ENCODE peak calls at places on chromosomes 6 and 20, in six cellular contexts. Y is cardiac fibroblast, Q is heart right ventricle, W is body of pancreas, X is BJ, P is sigmoid colon. S is an unnamed sample.

GRCh38 chr6:110287462-110288341 is 70.4 kb downstream of the METTL24 start:
- DNase-seq in Y (no peak), Q (no peak), W (peak), X (no peak), P (no peak), S (no peak)

GRCh38 chr6:14736231-14736953 is 509.5 kb upstream of the JARID2 start:
- DNase-seq in Y (no peak), Q (no peak), W (no peak), X (no peak), P (no peak), S (no peak)

GRCh38 chr6:148203970-148204369 is 138.7 kb upstream of the SASH1 start:
- DNase-seq in Y (peak), Q (no peak), W (no peak), X (no peak), P (no peak), S (peak)

GRCh38 chr6:97322226-97322625 is 39.2 kb upstream of the MMS22L start:
- DNase-seq in Y (no peak), Q (no peak), W (no peak), X (no peak), P (no peak), S (no peak)

GRCh38 chr6:169880516-169880915 is 129.1 kb downstream of the ERMARD start:
- DNase-seq in Y (no peak), Q (no peak), W (no peak), X (no peak), P (no peak), S (no peak)

GRCh38 chr20:31711416-31712111 is 11.1 kb downstream of the BCL2L1 start:
- DNase-seq in Y (no peak), Q (no peak), W (no peak), X (no peak), P (no peak), S (no peak)

GRCh38 chr6:106634565-106634964 is 5.2 kb downstream of the QRSL1 start:
- DNase-seq in Y (no peak), Q (no peak), W (no peak), X (no peak), P (no peak), S (no peak)

GRCh38 chr6:385614-386013 is 5.9 kb upstream of the IRF4 start:
- DNase-seq in Y (no peak), Q (no peak), W (no peak), X (no peak), P (no peak), S (no peak)

GRCh38 chr6:122180132-122180531 is 219.3 kb upstream of the HSF2 start:
- DNase-seq in Y (no peak), Q (no peak), W (no peak), X (no peak), P (no peak), S (peak)

GRCh38 chr6:168616807-168617756 is 176.1 kb downstream of the SMOC2 start:
- DNase-seq in Y (peak), Q (peak), W (no peak), X (no peak), P (peak), S (no peak)

GRCh38 chr20:11178946-11179654 is 505.3 kb upstream of the JAG1 start:
- DNase-seq in Y (peak), Q (no peak), W (no peak), X (no peak), P (no peak), S (no peak)

GRCh38 chr6:23390221-23390620 is 735.8 kb upstream of the NRSN1 start:
- DNase-seq in Y (no peak), Q (no peak), W (no peak), X (no peak), P (no peak), S (no peak)

GRCh38 chr6:170035896-170036295 is 255.0 kb downstream of the DLL1 start:
- DNase-seq in Y (no peak), Q (no peak), W (no peak), X (no peak), P (peak), S (no peak)

GRCh38 chr6:165777680-165778079 is 114.6 kb upstream of the PDE10A start:
- DNase-seq in Y (no peak), Q (no peak), W (no peak), X (no peak), P (no peak), S (no peak)

GRCh38 chr20:3681352-3681930 is 369 bp downstream of the ADAM33 start:
- DNase-seq in Y (no peak), Q (no peak), W (no peak), X (no peak), P (peak), S (no peak)
- H3K4me3 ChIP-seq in Y (peak), Q (peak), W (no peak), X (peak), P (peak), S (peak)

DNA sequence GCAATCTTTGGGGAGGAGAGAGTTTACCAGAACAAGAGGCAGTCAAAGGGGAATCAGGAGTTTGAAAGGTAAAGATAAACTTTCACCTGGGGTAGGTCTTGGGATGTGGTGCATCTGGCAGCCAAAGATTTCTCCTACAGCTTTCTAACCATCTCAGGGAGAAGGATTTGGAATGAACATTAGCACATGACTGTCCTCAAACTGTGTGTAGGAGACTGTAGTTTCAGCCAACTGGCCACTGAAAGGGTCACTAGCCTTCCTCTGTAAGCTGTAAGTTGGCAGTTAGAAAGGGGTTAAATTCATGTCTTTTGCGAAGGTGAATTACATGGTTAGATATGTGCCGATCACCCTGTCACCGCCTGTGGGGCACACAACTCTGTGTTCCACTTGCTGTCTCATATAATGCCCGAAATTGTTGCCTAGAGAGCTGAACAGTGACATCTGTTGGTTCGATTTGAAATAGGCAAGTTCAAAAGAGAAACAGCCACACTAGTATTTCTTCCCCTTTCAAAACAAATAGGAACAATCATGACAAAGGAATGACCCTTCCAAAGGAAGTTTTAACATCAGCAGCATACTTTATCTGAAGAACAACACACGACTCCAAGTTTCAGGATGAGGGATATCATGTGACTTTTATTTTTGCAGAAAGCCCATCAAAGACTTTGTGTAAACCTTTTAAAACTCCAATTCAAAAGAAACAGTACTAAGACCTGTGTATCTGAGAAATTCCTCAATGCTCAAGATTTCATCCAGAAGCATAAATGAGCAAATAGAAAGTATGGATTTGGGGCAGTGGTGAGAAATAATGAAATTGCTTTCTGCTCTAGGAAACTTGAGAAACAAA is 1.1 kb upstream of the OPN5 start:
- DNase-seq in Y (peak), Q (peak), W (peak), X (peak), P (no peak), S (peak)
- TF ChIP-seq CTCF in Y (peak), Q (peak), W (peak), X (peak), P (peak), S (peak)

GRCh38 chr20:47361268-47361665 is 4.8 kb upstream of the ZMYND8 start:
- DNase-seq in Y (no peak), Q (no peak), W (no peak), X (no peak), P (no peak), S (no peak)
- H3K4me3 ChIP-seq in Y (no peak), Q (peak), W (no peak), X (no peak), P (no peak), S (no peak)

GRCh38 chr6:26300359-26300758 is 64.6 kb upstream of the BTN3A2 start:
- DNase-seq in Y (no peak), Q (no peak), W (no peak), X (no peak), P (no peak), S (no peak)

GRCh38 chr6:26299286-26300042 is 65.5 kb upstream of the BTN3A2 start:
- DNase-seq in Y (no peak), Q (no peak), W (no peak), X (no peak), P (no peak), S (no peak)

GRCh38 chr6:26300828-26301227 is 64.2 kb upstream of the BTN3A2 start:
- DNase-seq in Y (no peak), Q (no peak), W (no peak), X (no peak), P (no peak), S (no peak)

GRCh38 chr6:26301638-26302037 is 63.4 kb upstream of the BTN3A2 start:
- DNase-seq in Y (no peak), Q (no peak), W (no peak), X (no peak), P (no peak), S (no peak)

DNA sequence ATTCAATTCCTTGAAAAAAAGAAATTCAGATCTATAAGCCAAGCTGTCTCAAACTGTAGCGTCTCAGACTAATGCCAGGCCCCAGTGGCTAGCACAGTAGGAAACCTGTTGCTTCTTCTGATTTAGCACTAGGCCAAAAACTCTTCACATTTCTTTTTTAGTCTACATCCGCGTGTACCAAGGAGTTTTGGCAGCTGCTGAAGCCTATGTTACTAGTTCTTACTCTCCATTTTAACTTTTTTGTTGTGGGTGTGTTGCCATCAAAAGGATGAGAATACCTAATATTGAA is 65.0 kb upstream of the BTN3A2 start:
- DNase-seq in Y (no peak), Q (no peak), W (no peak), X (no peak), P (no peak), S (no peak)
- TF ChIP-seq CTCF in Y (no peak), Q (no peak), W (no peak), X (no peak), P (no peak), S (no peak)

GRCh38 chr6:135815216-135815615 is 36.3 kb upstream of the PDE7B start:
- DNase-seq in Y (no peak), Q (no peak), W (no peak), X (no peak), P (no peak), S (no peak)

GRCh38 chr6:135811172-135811571 is 40.3 kb upstream of the PDE7B start:
- DNase-seq in Y (no peak), Q (no peak), W (no peak), X (no peak), P (no peak), S (no peak)

GRCh38 chr6:135814043-135814442 is 37.5 kb upstream of the PDE7B start:
- DNase-seq in Y (no peak), Q (no peak), W (peak), X (no peak), P (no peak), S (no peak)

GRCh38 chr6:135812085-135812526 is 39.4 kb upstream of the PDE7B start:
- DNase-seq in Y (peak), Q (peak), W (no peak), X (no peak), P (peak), S (peak)

GRCh38 chr6:135811644-135812043 is 39.9 kb upstream of the PDE7B start:
- DNase-seq in Y (no peak), Q (no peak), W (no peak), X (no peak), P (no peak), S (no peak)
- H3K4me3 ChIP-seq in Y (no peak), Q (no peak), W (no peak), X (no peak), P (no peak), S (no peak)

S was measured in fibroblast of villous mesenchyme.